ENCODE peak calls at places on chromosomes 3 and 15, in five cellular contexts. Z is AG09319, P is WERI-Rb-1, F is transverse colon, S is osteoblast. R is an unnamed sample.

GRCh38 chr15:51842852-51843737 is 13.6 kb downstream of the TMOD3 start:
- DNase-seq in Z (no peak), P (no peak), F (no peak), S (no peak), R (no peak)

GRCh38 chr3:181311186-181311585 is 321.6 kb upstream of the DNAJC19 start:
- DNase-seq in Z (no peak), P (no peak), F (no peak), S (no peak), R (no peak)

GRCh38 chr3:184167786-184168185 is 6.9 kb upstream of the AP2M1 start:
- DNase-seq in Z (no peak), P (no peak), F (no peak), S (no peak), R (no peak)

GRCh38 chr15:51369451-51369761 is 28.0 kb downstream of the GLDN start:
- DNase-seq in Z (no peak), P (no peak), F (no peak), S (no peak), R (no peak)

GRCh38 chr3:178100881-178101280 is 435.4 kb upstream of the KCNMB2 start:
- DNase-seq in Z (no peak), P (no peak), F (no peak), S (no peak), R (no peak)

GRCh38 chr3:23665741-23666140 is 140.0 kb upstream of the UBE2E1 start:
- DNase-seq in Z (no peak), P (no peak), F (no peak), S (no peak), R (no peak)

GRCh38 chr3:186509423-186509822 is 34.8 kb downstream of the CRYGS start:
- DNase-seq in Z (no peak), P (no peak), F (no peak), S (no peak), R (no peak)

GRCh38 chr3:55692958-55693558 is 206.0 kb upstream of the WNT5A start:
- DNase-seq in Z (no peak), P (no peak), F (no peak), S (no peak), R (no peak)

GRCh38 chr15:31427411-31427810 is 100.8 kb downstream of the KLF13 start:
- DNase-seq in Z (no peak), P (no peak), F (no peak), S (no peak), R (no peak)

GRCh38 chr3:161231861-161232260 is 10.8 kb downstream of the NMD3 start:
- DNase-seq in Z (no peak), P (no peak), F (no peak), S (no peak), R (no peak)

GRCh38 chr15:23532019-23532418 is 33.5 kb upstream of the MKRN3 start:
- DNase-seq in Z (no peak), P (peak; percentile 60), F (no peak), S (no peak), R (no peak)

GRCh38 chr3:160099855-160100254 is 111.2 kb downstream of the IL12A start:
- DNase-seq in Z (no peak), P (no peak), F (no peak), S (no peak), R (no peak)

GRCh38 chr3:146929696-146930095 is 324.6 kb upstream of the PLSCR5 start:
- DNase-seq in Z (no peak), P (no peak), F (no peak), S (no peak), R (no peak)

GRCh38 chr3:53269888-53270880 is 14.4 kb upstream of the TKT start:
- DNase-seq in Z (peak; percentile 98), P (peak; percentile 53), F (peak; percentile 82), S (peak; percentile 97), R (no peak)

GRCh38 chr15:75210867-75211266 is 9.2 kb downstream of the C15orf39 start:
- DNase-seq in Z (no peak), P (no peak), F (no peak), S (no peak), R (no peak)

GRCh38 chr15:65212097-65212496 is 824 bp upstream of the CILP start:
- DNase-seq in Z (no peak), P (peak; percentile 78), F (no peak), S (peak; percentile 85), R (no peak)

GRCh38 chr3:57434041-57434440 is 110.1 kb downstream of the DNAH12 start:
- DNase-seq in Z (no peak), P (no peak), F (no peak), S (peak; percentile 51), R (no peak)

GRCh38 chr3:185335799-185336198 is 27.1 kb upstream of the MAP3K13 start:
- DNase-seq in Z (no peak), P (no peak), F (no peak), S (peak; percentile 83), R (no peak)

GRCh38 chr3:160403796-160404510 is 4.5 kb downstream of the SMC4 start:
- DNase-seq in Z (no peak), P (no peak), F (no peak), S (no peak), R (no peak)

GRCh38 chr3:81492048-81492447 is 269.4 kb downstream of the GBE1 start:
- DNase-seq in Z (peak; percentile 64), P (no peak), F (no peak), S (peak; percentile 61), R (no peak)

GRCh38 chr3:172808969-172809546 is 58.5 kb downstream of the ECT2 start:
- DNase-seq in Z (peak; percentile 8), P (no peak), F (no peak), S (no peak), R (no peak)

GRCh38 chr3:105223815-105224214 is 142.9 kb upstream of the ALCAM start:
- DNase-seq in Z (no peak), P (no peak), F (no peak), S (no peak), R (no peak)

GRCh38 chr15:77507911-77508310 is 87.2 kb downstream of the HMG20A start:
- DNase-seq in Z (no peak), P (no peak), F (no peak), S (peak; percentile 92), R (no peak)

GRCh38 chr15:42511010-42511396 is 15.6 kb downstream of the SNAP23 start:
- DNase-seq in Z (no peak), P (no peak), F (no peak), S (no peak), R (no peak)

GRCh38 chr3:132284006-132284405 is 33.2 kb upstream of the ACP3 start:
- DNase-seq in Z (no peak), P (no peak), F (no peak), S (no peak), R (no peak)

GRCh38 chr15:84982301-84982920 is 755 bp downstream of the PDE8A start:
- DNase-seq in Z (no peak), P (no peak), F (peak; percentile 70), S (peak; percentile 84), R (peak; percentile 41)

GRCh38 chr3:153070153-153070868 is 91.7 kb upstream of the RAP2B start:
- DNase-seq in Z (no peak), P (no peak), F (no peak), S (peak; percentile 91), R (no peak)

GRCh38 chr3:172716476-172716875 is 5.6 kb upstream of the NCEH1 start:
- DNase-seq in Z (no peak), P (no peak), F (no peak), S (no peak), R (no peak)

GRCh38 chr3:140736863-140737460 is 59.1 kb downstream of the TRIM42 start:
- DNase-seq in Z (no peak), P (peak; percentile 64), F (peak; percentile 18), S (peak; percentile 84), R (no peak)

GRCh38 chr3:88142094-88142624 is 7.6 kb upstream of the C3orf38 start:
- DNase-seq in Z (peak; percentile 8), P (no peak), F (no peak), S (peak; percentile 45), R (no peak)

GRCh38 chr3:67522081-67522480 is 132.3 kb downstream of the SUCLG2 start:
- DNase-seq in Z (no peak), P (no peak), F (no peak), S (no peak), R (no peak)

GRCh38 chr3:4757056-4757948 is 221.9 kb upstream of the BHLHE40 start:
- DNase-seq in Z (no peak), P (no peak), F (no peak), S (no peak), R (no peak)

GRCh38 chr15:44045217-44045616 is 149.9 kb downstream of the FRMD5 start:
- DNase-seq in Z (no peak), P (no peak), F (no peak), S (no peak), R (no peak)

DNA sequence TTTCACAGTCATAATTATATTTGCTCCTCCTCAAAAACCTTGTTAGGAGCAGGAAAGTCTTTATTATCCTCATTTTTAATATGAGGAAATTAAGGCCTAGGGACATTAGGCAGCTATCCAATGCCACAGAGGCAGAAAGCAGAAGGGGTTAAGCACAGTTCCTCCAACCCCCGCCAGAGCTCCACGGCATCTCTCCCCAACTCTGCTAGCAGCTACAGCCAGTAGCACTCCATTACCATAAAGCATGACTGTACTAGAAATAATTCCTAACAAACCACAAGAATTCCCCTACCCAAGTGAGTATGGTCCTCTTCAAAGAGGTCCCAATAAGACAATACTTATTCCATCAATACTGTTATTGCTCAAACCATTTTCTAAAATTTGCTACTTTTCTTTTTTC is 9.8 kb downstream of the HEG1 start:
- DNase-seq in Z (peak; percentile 37), P (no peak), F (no peak), S (peak; percentile 92), R (no peak)
- TF ChIP-seq CTCF in Z (peak; percentile 40), P (no peak), F (no peak), S (peak; percentile 42), R (no peak)

DNA sequence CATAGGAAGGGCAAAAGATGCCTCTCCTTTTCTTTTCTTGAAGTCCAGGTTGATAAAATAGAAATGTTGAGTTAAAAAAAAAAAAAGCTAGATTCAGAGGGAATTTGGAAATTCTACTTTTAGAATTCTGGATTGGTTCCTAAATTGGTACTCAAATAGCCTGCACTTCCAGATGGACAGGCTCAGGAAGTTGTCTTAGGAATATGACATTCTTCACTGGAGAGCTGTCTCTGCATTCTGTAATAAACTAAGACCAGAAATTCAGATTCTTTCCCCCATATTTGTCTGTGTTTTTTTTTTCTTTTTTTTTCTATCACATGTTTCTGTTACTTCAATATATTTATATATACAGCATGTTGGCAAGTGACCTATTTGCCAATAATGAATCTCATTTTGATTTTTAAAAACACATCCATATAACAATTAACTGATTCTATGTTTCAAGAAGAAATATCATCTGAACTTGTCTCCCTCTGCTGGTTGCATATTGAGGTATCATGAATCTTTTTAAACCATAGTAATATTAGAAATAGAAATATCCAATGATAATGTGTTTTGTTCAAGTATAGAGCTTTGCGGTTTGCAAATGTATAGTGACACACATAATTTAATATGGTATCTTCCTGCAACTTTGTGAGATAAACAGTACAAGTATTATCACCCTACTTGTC is 8.5 kb upstream of the LSAMP start:
- DNase-seq in Z (no peak), P (no peak), F (no peak), S (no peak), R (no peak)
- TF ChIP-seq CTCF in Z (peak; percentile 16), P (no peak), F (peak; percentile 30), S (peak; percentile 13), R (no peak)

GRCh38 chr3:122627301-122627700 is 49.9 kb downstream of the PARP15 start:
- DNase-seq in Z (no peak), P (no peak), F (no peak), S (no peak), R (no peak)
- TF ChIP-seq CTCF in Z (no peak), P (no peak), F (no peak), S (no peak), R (no peak)

DNA sequence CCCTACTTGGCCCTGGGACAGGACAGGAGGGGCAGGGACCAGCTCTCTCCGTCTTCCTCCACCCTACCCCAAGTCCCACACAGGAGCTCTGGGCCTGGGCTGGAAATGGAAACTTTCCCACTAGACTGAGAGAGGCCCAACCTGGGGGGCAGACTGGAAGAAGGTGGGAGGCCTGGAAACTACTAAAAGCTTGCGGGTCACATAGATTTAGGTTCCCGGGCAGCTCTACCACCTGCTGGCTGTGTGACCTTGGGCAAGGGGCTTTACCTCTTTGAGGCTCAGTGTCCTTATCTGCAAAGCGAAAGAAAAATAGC is 49.9 kb upstream of the CCDC174 start:
- DNase-seq in Z (no peak), P (no peak), F (no peak), S (no peak), R (no peak)
- TF ChIP-seq CTCF in Z (no peak), P (no peak), F (no peak), S (no peak), R (no peak)